ENCODE peak calls at places on chromosomes 1 and 21, in eight cellular contexts. O is AG09319; W is CD8-positive, alpha-beta T cell; G is occipital lobe; D is aorta; B is T-helper 1 cell; P is cerebellar cortex; V is suprapubic skin. Q is an unnamed sample.

GRCh38 chr1:93722081-93723031 is 40.7 kb upstream of the BCAR3 start:
- DNase-seq in O (no peak), W (no peak), G (no peak), D (peak), B (no peak), P (no peak), V (no peak), Q (peak)

GRCh38 chr21:36606983-36607325 is 92.0 kb upstream of the SIM2 start:
- DNase-seq in O (no peak), W (no peak), G (no peak), D (no peak), B (no peak), P (no peak), V (no peak), Q (no peak)

GRCh38 chr1:185681034-185681633 is 53.1 kb upstream of the HMCN1 start:
- DNase-seq in O (peak), W (peak), G (no peak), D (no peak), B (no peak), P (peak), V (no peak), Q (peak)

GRCh38 chr1:203306089-203306969 is 1.0 kb downstream of the BTG2 start:
- DNase-seq in O (peak), W (peak), G (peak), D (peak), B (peak), P (peak), V (no peak), Q (peak)

GRCh38 chr1:227732586-227733308 is 2.4 kb downstream of the JMJD4 start:
- DNase-seq in O (no peak), W (no peak), G (no peak), D (no peak), B (no peak), P (no peak), V (no peak), Q (no peak)

GRCh38 chr1:183411091-183411490 is 7.1 kb downstream of the NMNAT2 start:
- DNase-seq in O (no peak), W (no peak), G (no peak), D (no peak), B (no peak), P (no peak), V (no peak), Q (no peak)

GRCh38 chr21:35291963-35292627 is 243.0 kb upstream of the RUNX1 start:
- DNase-seq in O (peak), W (no peak), G (no peak), D (no peak), B (no peak), P (no peak), V (no peak), Q (no peak)

GRCh38 chr1:80917826-80918225 is 882.9 kb upstream of the ADGRL2 start:
- DNase-seq in O (no peak), W (no peak), G (no peak), D (no peak), B (no peak), P (no peak), V (no peak), Q (no peak)

GRCh38 chr1:53270873-53271272 is 32.6 kb upstream of the MAGOH start:
- DNase-seq in O (no peak), W (no peak), G (no peak), D (no peak), B (no peak), P (no peak), V (no peak), Q (no peak)

GRCh38 chr21:41965045-41965444 is 11.2 kb upstream of the C2CD2 start:
- DNase-seq in O (no peak), W (no peak), G (no peak), D (no peak), B (no peak), P (no peak), V (no peak), Q (no peak)

GRCh38 chr1:66400660-66401059 is 133.3 kb upstream of the SGIP1 start:
- DNase-seq in O (no peak), W (no peak), G (no peak), D (no peak), B (no peak), P (no peak), V (no peak), Q (no peak)

GRCh38 chr1:100292711-100293110 is 26.7 kb downstream of the RTCA start:
- DNase-seq in O (no peak), W (no peak), G (no peak), D (no peak), B (no peak), P (no peak), V (no peak), Q (no peak)

GRCh38 chr1:198416276-198416675 is 124.2 kb downstream of the ATP6V1G3 start:
- DNase-seq in O (no peak), W (no peak), G (no peak), D (no peak), B (no peak), P (no peak), V (no peak), Q (no peak)

GRCh38 chr1:54859687-54860391 is 27.2 kb downstream of the DHCR24 start:
- DNase-seq in O (no peak), W (no peak), G (no peak), D (no peak), B (no peak), P (no peak), V (no peak), Q (no peak)

GRCh38 chr1:6686294-6686693 is 15.3 kb downstream of the DNAJC11 start:
- DNase-seq in O (no peak), W (no peak), G (no peak), D (no peak), B (no peak), P (no peak), V (no peak), Q (no peak)

GRCh38 chr21:21921410-21922232 is 923.4 kb downstream of the NCAM2 start:
- DNase-seq in O (no peak), W (no peak), G (no peak), D (no peak), B (no peak), P (peak), V (no peak), Q (peak)

GRCh38 chr1:17502326-17502778 is 37.1 kb upstream of the ARHGEF10L start:
- DNase-seq in O (peak), W (peak), G (peak), D (peak), B (peak), P (peak), V (peak), Q (peak)

GRCh38 chr1:208851376-208851775 is 607.2 kb upstream of the PLXNA2 start:
- DNase-seq in O (no peak), W (no peak), G (no peak), D (peak), B (no peak), P (no peak), V (no peak), Q (no peak)

GRCh38 chr1:159009287-159009686 is 420 bp upstream of the IFI16 start:
- DNase-seq in O (no peak), W (no peak), G (no peak), D (no peak), B (no peak), P (no peak), V (no peak), Q (no peak)

GRCh38 chr1:7418442-7419080 is 352.5 kb upstream of the VAMP3 start:
- DNase-seq in O (no peak), W (peak), G (no peak), D (peak), B (no peak), P (no peak), V (peak), Q (no peak)

GRCh38 chr1:94121411-94121821 is 468 bp upstream of the ABCA4 start:
- DNase-seq in O (no peak), W (no peak), G (no peak), D (no peak), B (no peak), P (no peak), V (no peak), Q (no peak)

GRCh38 chr1:43706598-43707190 is 642 bp upstream of the ST3GAL3 start:
- DNase-seq in O (no peak), W (no peak), G (no peak), D (no peak), B (no peak), P (peak), V (no peak), Q (peak)

GRCh38 chr21:42755031-42755665 is 101.7 kb downstream of the PDE9A start:
- DNase-seq in O (no peak), W (no peak), G (no peak), D (no peak), B (no peak), P (no peak), V (no peak), Q (no peak)

GRCh38 chr1:43687301-43688108 is 19.8 kb upstream of the ST3GAL3 start:
- DNase-seq in O (no peak), W (no peak), G (no peak), D (no peak), B (no peak), P (no peak), V (no peak), Q (no peak)

GRCh38 chr1:34825455-34826081 is 32.8 kb downstream of the GJA4 start:
- DNase-seq in O (no peak), W (no peak), G (no peak), D (no peak), B (no peak), P (peak), V (peak), Q (no peak)

GRCh38 chr1:112708002-112708448 is 1.1 kb upstream of the RHOC start:
- DNase-seq in O (no peak), W (no peak), G (no peak), D (no peak), B (no peak), P (no peak), V (no peak), Q (no peak)

GRCh38 chr1:27569506-27570382 is 34.2 kb downstream of the AHDC1 start:
- DNase-seq in O (no peak), W (no peak), G (no peak), D (no peak), B (no peak), P (peak), V (no peak), Q (no peak)

GRCh38 chr1:193680247-193680923 is 494.0 kb upstream of the B3GALT2 start:
- DNase-seq in O (no peak), W (no peak), G (no peak), D (no peak), B (no peak), P (no peak), V (no peak), Q (no peak)

GRCh38 chr21:38965910-38966504 is 160.3 kb downstream of the ETS2 start:
- DNase-seq in O (no peak), W (no peak), G (no peak), D (no peak), B (no peak), P (no peak), V (no peak), Q (peak)

Q was measured in SK-MEL-5.